ENCODE peak calls at places on chromosomes 16 and 17, in seven cellular contexts. G is mesenchymal stem cell, J is IMR-90, K is neuronal stem cell, W is H9, Z is H1, E is mesendoderm. C is an unnamed sample.

GRCh38 chr17:43832976-43833829 is at the start of gene MPP3:
- DNase-seq in G (peak), J (peak), K (peak), W (peak), Z (peak), E (peak), C (peak)

GRCh38 chr16:64892843-64893242 is 229.0 kb downstream of the CDH11 start:
- DNase-seq in G (peak), J (peak), K (no peak), W (no peak), Z (no peak), E (no peak), C (no peak)

GRCh38 chr16:84308120-84308519 is 13.4 kb downstream of the WFDC1 start:
- DNase-seq in G (peak), J (peak), K (peak), W (peak), Z (peak), E (peak), C (no peak)

GRCh38 chr16:19691161-19691850 is 26.7 kb downstream of the KNOP1 start:
- DNase-seq in G (peak), J (peak), K (no peak), W (no peak), Z (no peak), E (peak), C (no peak)

GRCh38 chr17:38587956-38588771 is 17.6 kb downstream of the SRCIN1 start:
- DNase-seq in G (no peak), J (no peak), K (no peak), W (no peak), Z (no peak), E (no peak), C (no peak)

GRCh38 chr17:79414063-79414462 is 196.8 kb downstream of the RBFOX3 start:
- DNase-seq in G (no peak), J (no peak), K (no peak), W (no peak), Z (no peak), E (no peak), C (no peak)

GRCh38 chr16:23026777-23027362 is 122.4 kb downstream of the USP31 start:
- DNase-seq in G (peak), J (peak), K (peak), W (peak), Z (peak), E (peak), C (no peak)

GRCh38 chr17:81380682-81381518 is 14.4 kb upstream of the BAHCC1 start:
- DNase-seq in G (no peak), J (no peak), K (no peak), W (peak), Z (no peak), E (no peak), C (no peak)

GRCh38 chr16:81838794-81839193 is 59.7 kb downstream of the PLCG2 start:
- DNase-seq in G (no peak), J (peak), K (no peak), W (no peak), Z (no peak), E (no peak), C (no peak)

GRCh38 chr17:13337864-13338371 is 263.8 kb downstream of the HS3ST3A1 start:
- DNase-seq in G (peak), J (peak), K (peak), W (no peak), Z (no peak), E (peak), C (no peak)

GRCh38 chr16:66510711-66511614 is 39.0 kb downstream of the TK2 start:
- DNase-seq in G (no peak), J (no peak), K (no peak), W (no peak), Z (no peak), E (no peak), C (no peak)

GRCh38 chr16:1997591-1998359 is 8.0 kb downstream of the SYNGR3 start:
- DNase-seq in G (peak), J (peak), K (no peak), W (no peak), Z (no peak), E (no peak), C (no peak)

GRCh38 chr17:21284319-21285163 is at the start of gene MAP2K3:
- DNase-seq in G (peak), J (peak), K (peak), W (peak), Z (peak), E (peak), C (peak)

GRCh38 chr16:12543700-12544476 is 259.8 kb downstream of the CPPED1 start:
- DNase-seq in G (no peak), J (no peak), K (no peak), W (no peak), Z (no peak), E (no peak), C (no peak)

GRCh38 chr17:3906881-3907280 is 9.4 kb downstream of the P2RX1 start:
- DNase-seq in G (no peak), J (no peak), K (no peak), W (no peak), Z (no peak), E (no peak), C (no peak)

GRCh38 chr17:64653325-64653984 is 8.7 kb downstream of the SMURF2 start:
- DNase-seq in G (peak), J (peak), K (no peak), W (no peak), Z (no peak), E (no peak), C (peak)

GRCh38 chr17:81003711-81004335 is 12.2 kb downstream of the CHMP6 start:
- DNase-seq in G (no peak), J (no peak), K (no peak), W (no peak), Z (no peak), E (no peak), C (no peak)

GRCh38 chr16:4214215-4214621 is 27.7 kb downstream of the SRL start:
- DNase-seq in G (peak), J (peak), K (no peak), W (no peak), Z (no peak), E (peak), C (peak)

GRCh38 chr16:75086281-75086680 is 30.3 kb downstream of the LDHD start:
- DNase-seq in G (peak), J (no peak), K (no peak), W (no peak), Z (no peak), E (no peak), C (no peak)

GRCh38 chr16:76676356-76676755 is 399.2 kb downstream of the CNTNAP4 start:
- DNase-seq in G (no peak), J (no peak), K (no peak), W (peak), Z (no peak), E (peak), C (peak)

GRCh38 chr17:80846932-80847331 is 144.7 kb upstream of the CHMP6 start:
- DNase-seq in G (no peak), J (no peak), K (no peak), W (no peak), Z (no peak), E (no peak), C (no peak)

GRCh38 chr16:24761526-24761925 is 32.1 kb downstream of the TNRC6A start:
- DNase-seq in G (no peak), J (no peak), K (no peak), W (no peak), Z (no peak), E (no peak), C (no peak)

GRCh38 chr17:82229686-82230626 is 1.1 kb downstream of the SLC16A3 start:
- DNase-seq in G (peak), J (no peak), K (no peak), W (no peak), Z (no peak), E (no peak), C (peak)

GRCh38 chr17:78946631-78947030 is 21.4 kb upstream of the TIMP2 start:
- DNase-seq in G (no peak), J (no peak), K (no peak), W (no peak), Z (no peak), E (no peak), C (no peak)

GRCh38 chr17:35460354-35460851 is 11.8 kb upstream of the SLFN13 start:
- DNase-seq in G (no peak), J (no peak), K (peak), W (peak), Z (peak), E (peak), C (peak)

GRCh38 chr17:80872999-80873951 is 118.4 kb upstream of the CHMP6 start:
- DNase-seq in G (peak), J (no peak), K (peak), W (peak), Z (no peak), E (peak), C (peak)

GRCh38 chr17:76404976-76405563 is 20.7 kb downstream of the SPHK1 start:
- DNase-seq in G (no peak), J (no peak), K (no peak), W (no peak), Z (no peak), E (no peak), C (no peak)

GRCh38 chr16:75266738-75267630 is 15.6 kb upstream of the BCAR1 start:
- DNase-seq in G (no peak), J (no peak), K (no peak), W (no peak), Z (no peak), E (no peak), C (no peak)

GRCh38 chr16:74666425-74667214 is at the start of gene RFWD3:
- DNase-seq in G (peak), J (peak), K (peak), W (peak), Z (peak), E (peak), C (peak)

GRCh38 chr17:2704031-2704889 is 7.3 kb downstream of the CLUH start:
- DNase-seq in G (no peak), J (no peak), K (no peak), W (no peak), Z (no peak), E (no peak), C (no peak)

GRCh38 chr17:81409190-81409935 is 14.1 kb downstream of the BAHCC1 start:
- DNase-seq in G (no peak), J (no peak), K (no peak), W (peak), Z (no peak), E (peak), C (no peak)

GRCh38 chr16:18969050-18969854 is 14.5 kb upstream of the TMC7 start:
- DNase-seq in G (peak), J (peak), K (peak), W (peak), Z (peak), E (peak), C (peak)

GRCh38 chr17:67687541-67687940 is 30.2 kb upstream of the NOL11 start:
- DNase-seq in G (no peak), J (no peak), K (no peak), W (no peak), Z (no peak), E (no peak), C (no peak)

GRCh38 chr17:5821057-5821456 is 236.7 kb upstream of the NLRP1 start:
- DNase-seq in G (peak), J (peak), K (no peak), W (peak), Z (peak), E (peak), C (no peak)

GRCh38 chr16:67237396-67238277 is 9.6 kb downstream of the FHOD1 start:
- DNase-seq in G (no peak), J (no peak), K (no peak), W (no peak), Z (no peak), E (no peak), C (no peak)

GRCh38 chr16:824601-825000 is 24.1 kb upstream of the GNG13 start:
- DNase-seq in G (no peak), J (no peak), K (no peak), W (no peak), Z (no peak), E (no peak), C (no peak)

GRCh38 chr16:84844561-84845495 is 25.0 kb downstream of the CRISPLD2 start:
- DNase-seq in G (no peak), J (no peak), K (peak), W (peak), Z (peak), E (peak), C (no peak)

GRCh38 chr16:55035037-55035436 is 104.4 kb downstream of the IRX5 start:
- DNase-seq in G (no peak), J (no peak), K (peak), W (peak), Z (peak), E (peak), C (no peak)

GRCh38 chr16:80894091-80894490 is 89.7 kb upstream of the CDYL2 start:
- DNase-seq in G (no peak), J (no peak), K (no peak), W (no peak), Z (no peak), E (no peak), C (no peak)

GRCh38 chr17:1486802-1487695 is 5.4 kb downstream of the MYO1C start:
- DNase-seq in G (peak), J (no peak), K (peak), W (peak), Z (peak), E (peak), C (peak)

GRCh38 chr17:1484060-1484535 is 8.4 kb downstream of the MYO1C start:
- DNase-seq in G (no peak), J (no peak), K (no peak), W (peak), Z (no peak), E (no peak), C (no peak)

GRCh38 chr17:1485311-1485747 is 7.2 kb downstream of the MYO1C start:
- DNase-seq in G (peak), J (no peak), K (peak), W (peak), Z (no peak), E (peak), C (peak)

GRCh38 chr17:1484586-1485310 is 7.7 kb downstream of the MYO1C start:
- DNase-seq in G (peak), J (no peak), K (peak), W (peak), Z (peak), E (peak), C (peak)

GRCh38 chr17:1485748-1486376 is 6.6 kb downstream of the MYO1C start:
- DNase-seq in G (peak), J (peak), K (no peak), W (peak), Z (peak), E (peak), C (peak)
- H2BK5ac ChIP-seq in G (peak), J (peak), K (peak), W (no peak), Z (no peak), E (no peak), C (peak)

DNA sequence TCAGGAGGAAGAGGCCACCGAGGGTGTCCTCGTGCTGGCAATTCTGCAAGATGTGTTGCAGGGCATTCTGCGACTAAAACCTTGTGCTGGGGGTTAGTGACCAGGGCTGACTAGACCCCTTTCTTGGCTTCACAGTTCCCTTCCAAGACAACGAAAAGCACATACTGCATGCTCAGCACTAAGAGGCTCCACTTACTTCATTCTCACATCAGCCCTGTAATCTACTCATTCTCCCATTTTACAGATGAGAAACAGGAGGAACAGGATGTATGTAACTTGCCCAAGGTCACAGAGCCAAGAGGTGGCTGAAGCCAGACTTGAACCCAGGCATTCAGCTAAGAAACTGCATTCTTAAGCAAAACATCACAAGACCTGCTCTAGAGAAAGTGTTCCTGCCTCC is 5.3 kb upstream of the PHOSPHO1 start:
- DNase-seq in G (no peak), J (no peak), K (no peak), W (no peak), Z (no peak), E (no peak), C (no peak)
- H2BK120ac ChIP-seq in G (no peak), J (no peak), K (no peak), W (no peak), Z (no peak), E (no peak), C (no peak)

GRCh38 chr16:57070424-57070823 is 22.0 kb upstream of the CPNE2 start:
- DNase-seq in G (no peak), J (no peak), K (no peak), W (no peak), Z (no peak), E (no peak), C (no peak)

GRCh38 chr16:57069635-57070350 is 22.6 kb upstream of the CPNE2 start:
- DNase-seq in G (no peak), J (no peak), K (no peak), W (no peak), Z (no peak), E (no peak), C (no peak)

GRCh38 chr16:57071840-57072541 is 20.4 kb upstream of the CPNE2 start:
- DNase-seq in G (peak), J (peak), K (no peak), W (no peak), Z (no peak), E (no peak), C (no peak)

GRCh38 chr16:57069053-57069452 is 23.3 kb upstream of the CPNE2 start:
- DNase-seq in G (no peak), J (no peak), K (no peak), W (no peak), Z (no peak), E (no peak), C (no peak)

GRCh38 chr16:57070986-57071540 is 21.3 kb upstream of the CPNE2 start:
- DNase-seq in G (no peak), J (no peak), K (no peak), W (no peak), Z (no peak), E (no peak), C (no peak)
- H3K4me2 ChIP-seq in G (no peak), J (no peak), K (no peak), W (no peak), Z (no peak), E (no peak), C (no peak)

GRCh38 chr16:86122681-86123342 is 223.8 kb downstream of the IRF8 start:
- DNase-seq in G (no peak), J (no peak), K (no peak), W (peak), Z (peak), E (no peak), C (no peak)
- H2BK5ac ChIP-seq in G (no peak), J (no peak), K (no peak), W (no peak), Z (no peak), E (no peak), C (no peak)

DNA sequence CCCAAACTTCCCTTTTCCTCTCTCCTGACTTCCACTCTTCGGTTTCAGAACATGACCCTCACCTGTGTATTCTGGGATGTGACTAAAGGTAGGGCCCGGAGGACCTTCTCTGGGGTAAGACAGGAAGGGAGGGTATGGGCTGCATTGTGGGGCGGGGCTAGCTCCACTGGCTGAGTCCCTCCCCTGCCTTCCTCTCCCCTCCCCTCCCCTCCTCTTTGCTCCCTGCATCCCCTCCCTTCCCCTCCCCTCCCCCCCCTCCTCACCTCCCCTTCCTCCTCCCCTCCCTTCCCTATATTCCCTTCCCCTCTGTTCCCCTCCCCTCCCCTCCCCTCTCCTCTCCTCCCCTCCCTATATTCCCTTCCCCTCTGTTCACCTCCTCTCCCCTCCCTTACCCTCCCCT is 11.7 kb downstream of the ADGRG3 start:
- DNase-seq in G (no peak), J (no peak), K (no peak), W (peak), Z (no peak), E (peak), C (no peak)
- H2BK120ac ChIP-seq in G (no peak), J (no peak), K (no peak), W (no peak), Z (no peak), E (no peak), C (no peak)

GRCh38 chr17:8294361-8294760 is 839 bp downstream of the SLC25A35 start:
- DNase-seq in G (no peak), J (no peak), K (no peak), W (no peak), Z (no peak), E (no peak), C (no peak)
- H3K4me2 ChIP-seq in G (no peak), J (no peak), K (no peak), W (peak), Z (peak), E (no peak), C (no peak)

DNA sequence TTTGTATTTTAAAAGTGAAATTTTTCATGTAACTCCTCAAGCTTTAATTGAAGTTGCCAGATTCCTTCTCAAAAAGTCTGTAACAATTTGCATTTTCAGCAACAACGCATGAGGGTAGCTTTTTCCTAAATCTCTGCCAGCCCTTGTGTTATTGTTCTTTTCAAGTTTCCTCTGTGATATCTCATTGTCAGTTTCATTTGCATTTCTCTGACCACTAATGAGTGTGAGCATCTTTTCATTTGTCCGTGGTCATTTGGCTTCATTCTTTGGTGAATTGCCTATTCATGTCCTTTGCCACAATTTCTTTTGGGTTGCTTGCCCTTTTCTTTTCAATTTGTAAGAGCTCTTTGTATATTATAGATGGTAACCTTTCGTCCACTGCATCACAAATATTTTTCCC is 68.0 kb upstream of the NKD1 start:
- DNase-seq in G (no peak), J (no peak), K (no peak), W (no peak), Z (no peak), E (no peak), C (no peak)
- H2BK5ac ChIP-seq in G (no peak), J (no peak), K (no peak), W (no peak), Z (no peak), E (no peak), C (no peak)

C was measured in trophoblast cell.